ENCODE peak calls at places on chromosomes 1 and 21, in five cellular contexts. Z, D, R, A and T are unnamed samples.

GRCh38 chr21:24844672-24845071 is 762.6 kb downstream of the MRPL39 start:
- DNase-seq in Z (no peak), D (no peak), R (no peak), A (no peak), T (no peak)

GRCh38 chr1:14724234-14724633 is 125.7 kb downstream of the KAZN start:
- DNase-seq in Z (no peak), D (no peak), R (no peak), A (no peak), T (no peak)

GRCh38 chr21:32597205-32597604 is 11.9 kb upstream of the TCP10L start:
- DNase-seq in Z (no peak), D (peak), R (no peak), A (no peak), T (no peak)

GRCh38 chr1:23865543-23865930 is 2.6 kb downstream of the FUCA1 start:
- DNase-seq in Z (peak), D (no peak), R (no peak), A (peak), T (no peak)

GRCh38 chr1:71080178-71080781 is 555 bp downstream of the ZRANB2 start:
- DNase-seq in Z (no peak), D (no peak), R (no peak), A (peak), T (no peak)

GRCh38 chr1:236438614-236439013 is 44.5 kb downstream of the EDARADD start:
- DNase-seq in Z (no peak), D (no peak), R (no peak), A (no peak), T (no peak)

GRCh38 chr1:11645670-11646265 is 8.5 kb downstream of the FBXO2 start:
- DNase-seq in Z (peak), D (peak), R (peak), A (peak), T (no peak)

GRCh38 chr1:113223546-113223945 is 150.5 kb downstream of the LRIG2 start:
- DNase-seq in Z (peak), D (no peak), R (no peak), A (no peak), T (no peak)

GRCh38 chr1:183515002-183515689 is 42.8 kb downstream of the SMG7 start:
- DNase-seq in Z (no peak), D (peak), R (no peak), A (no peak), T (no peak)

GRCh38 chr1:175512637-175513412 is 230.6 kb downstream of the TNR start:
- DNase-seq in Z (no peak), D (no peak), R (no peak), A (no peak), T (peak)

GRCh38 chr1:21574464-21575151 is 65.4 kb downstream of the ALPL start:
- DNase-seq in Z (no peak), D (no peak), R (peak), A (no peak), T (no peak)

GRCh38 chr1:24930703-24931480 is 816 bp upstream of the RUNX3 start:
- DNase-seq in Z (no peak), D (no peak), R (no peak), A (peak), T (no peak)

GRCh38 chr1:93579891-93580290 is 101.7 kb downstream of the BCAR3 start:
- DNase-seq in Z (peak), D (no peak), R (peak), A (no peak), T (no peak)

GRCh38 chr1:46448109-46448911 is 41.3 kb upstream of the DMBX1 start:
- DNase-seq in Z (no peak), D (no peak), R (no peak), A (no peak), T (no peak)

GRCh38 chr1:183272390-183272801 is 86.3 kb downstream of the LAMC2 start:
- DNase-seq in Z (no peak), D (peak), R (no peak), A (no peak), T (no peak)

GRCh38 chr1:110254604-110255003 is 44.5 kb downstream of the KCNC4 start:
- DNase-seq in Z (no peak), D (no peak), R (no peak), A (no peak), T (no peak)

GRCh38 chr1:174768949-174769348 is 230.8 kb upstream of the CACYBP start:
- DNase-seq in Z (no peak), D (no peak), R (no peak), A (peak), T (no peak)

GRCh38 chr1:113035086-113035485 is 37.9 kb upstream of the LRIG2 start:
- DNase-seq in Z (no peak), D (no peak), R (no peak), A (no peak), T (no peak)

GRCh38 chr1:46456411-46456963 is 33.1 kb upstream of the DMBX1 start:
- DNase-seq in Z (no peak), D (no peak), R (no peak), A (no peak), T (no peak)

GRCh38 chr1:98181041-98181764 is 260.4 kb upstream of the DPYD start:
- DNase-seq in Z (no peak), D (no peak), R (no peak), A (no peak), T (no peak)

GRCh38 chr1:47963568-47963973 is 33.6 kb downstream of the TRABD2B start:
- DNase-seq in Z (peak), D (no peak), R (no peak), A (no peak), T (peak)

GRCh38 chr1:70706381-70707173 is 295.5 kb downstream of the CTH start:
- DNase-seq in Z (peak), D (no peak), R (no peak), A (no peak), T (no peak)

GRCh38 chr1:218930000-218930399 is 243.7 kb upstream of the LYPLAL1 start:
- DNase-seq in Z (no peak), D (no peak), R (no peak), A (no peak), T (no peak)

GRCh38 chr1:81978945-81979344 is 178.2 kb downstream of the ADGRL2 start:
- DNase-seq in Z (no peak), D (no peak), R (no peak), A (no peak), T (no peak)

GRCh38 chr1:156524481-156524869 is 23.9 kb upstream of the MEF2D start:
- DNase-seq in Z (no peak), D (no peak), R (no peak), A (peak), T (no peak)

GRCh38 chr1:116821763-116822162 is 67.5 kb downstream of the CD2 start:
- DNase-seq in Z (no peak), D (no peak), R (no peak), A (no peak), T (no peak)

GRCh38 chr1:78274814-78275213 is 216.0 kb upstream of the PTGFR start:
- DNase-seq in Z (no peak), D (no peak), R (no peak), A (no peak), T (no peak)

GRCh38 chr1:245715970-245716369 is 561.2 kb downstream of the KIF26B start:
- DNase-seq in Z (no peak), D (no peak), R (no peak), A (no peak), T (no peak)

GRCh38 chr1:193799948-193800690 is 613.7 kb upstream of the B3GALT2 start:
- DNase-seq in Z (no peak), D (no peak), R (no peak), A (no peak), T (no peak)

GRCh38 chr1:17075470-17076255 is 21.8 kb upstream of the SDHB start:
- DNase-seq in Z (no peak), D (peak), R (no peak), A (peak), T (no peak)

GRCh38 chr21:42830456-42831455 is 48.6 kb downstream of the WDR4 start:
- DNase-seq in Z (no peak), D (no peak), R (no peak), A (no peak), T (peak)

GRCh38 chr1:16903054-16903453 is 7.3 kb downstream of the RNU1-2 start:
- DNase-seq in Z (no peak), D (no peak), R (no peak), A (peak), T (no peak)

GRCh38 chr1:65605621-65606020 is 185.2 kb downstream of the LEPR start:
- DNase-seq in Z (no peak), D (no peak), R (no peak), A (no peak), T (no peak)

GRCh38 chr1:32872189-32872898 is 1.6 kb upstream of the FNDC5 start:
- DNase-seq in Z (peak), D (peak), R (peak), A (peak), T (no peak)

GRCh38 chr1:96362623-96363022 is 359.0 kb upstream of the PTBP2 start:
- DNase-seq in Z (no peak), D (peak), R (no peak), A (no peak), T (no peak)

GRCh38 chr21:37868896-37869295 is 47.4 kb downstream of the KCNJ6 start:
- DNase-seq in Z (no peak), D (no peak), R (no peak), A (no peak), T (no peak)

GRCh38 chr1:160108888-160109662 is 6.5 kb upstream of the ATP1A2 start:
- DNase-seq in Z (no peak), D (peak), R (no peak), A (peak), T (no peak)

GRCh38 chr21:42021751-42022430 is 11.7 kb upstream of the ZBTB21 start:
- DNase-seq in Z (no peak), D (no peak), R (no peak), A (no peak), T (no peak)

GRCh38 chr1:170692866-170693575 is 29.1 kb downstream of the PRRX1 start:
- DNase-seq in Z (no peak), D (no peak), R (no peak), A (no peak), T (no peak)

GRCh38 chr1:59431566-59432294 is 134.8 kb downstream of the FGGY start:
- DNase-seq in Z (no peak), D (no peak), R (no peak), A (no peak), T (no peak)

GRCh38 chr1:101136739-101137138 is 100.1 kb upstream of the S1PR1 start:
- DNase-seq in Z (no peak), D (no peak), R (no peak), A (peak), T (no peak)
- TF ChIP-seq CTCF in Z (no peak), D (no peak), R (peak), A (no peak), T (no peak)

DNA sequence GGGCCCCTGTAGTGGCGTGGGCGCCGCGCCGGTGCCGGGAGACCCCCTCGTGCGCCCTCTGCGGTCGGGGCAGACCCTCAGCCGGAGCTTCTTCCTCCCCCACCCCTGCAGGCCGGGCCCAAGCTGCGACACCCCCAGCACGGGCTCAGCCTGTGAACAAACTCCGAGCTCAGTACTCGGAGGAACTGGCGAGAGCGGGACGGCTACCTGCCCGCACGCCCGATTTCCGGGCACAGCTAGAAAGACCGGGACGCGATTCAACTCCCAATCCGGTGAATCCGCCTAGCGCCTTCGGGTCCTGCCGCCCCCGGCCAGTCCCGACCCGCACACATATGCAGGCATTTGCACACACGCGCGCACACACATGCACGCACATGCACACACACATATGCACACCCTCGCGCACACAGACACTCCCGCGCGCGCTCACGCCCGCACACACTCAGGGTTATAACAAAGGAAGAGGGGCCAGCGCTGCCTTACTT is 580 bp upstream of the BLACAT1 start:
- DNase-seq in Z (no peak), D (no peak), R (no peak), A (no peak), T (no peak)
- H3K4me3 ChIP-seq in Z (no peak), D (peak), R (peak), A (no peak), T (peak)

DNA sequence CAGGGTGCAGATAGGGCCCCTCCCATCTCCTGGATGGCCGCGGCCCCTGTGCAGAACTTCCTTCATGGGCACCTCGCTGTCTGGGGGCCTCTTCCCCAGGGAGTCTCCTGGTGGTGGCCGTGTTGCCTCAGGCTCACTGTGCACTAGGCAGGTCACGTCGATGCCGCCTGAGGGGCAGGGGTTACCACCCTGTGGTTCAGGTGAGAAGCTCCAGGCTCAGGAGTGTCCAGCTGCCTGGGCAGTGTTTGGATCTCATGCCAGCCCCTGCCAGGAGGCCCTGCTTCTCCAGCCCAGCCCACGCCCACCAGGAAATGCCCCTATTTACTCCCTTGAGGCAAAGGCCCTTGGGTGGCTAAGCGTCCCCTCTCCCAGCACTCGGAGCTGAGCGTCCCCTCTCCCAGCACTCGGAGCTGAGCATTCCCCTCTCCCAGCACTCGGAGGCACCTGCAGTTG is 2.1 kb downstream of the ITGB2 start:
- DNase-seq in Z (no peak), D (no peak), R (peak), A (no peak), T (no peak)
- H3K27ac ChIP-seq in Z (no peak), D (peak), R (no peak), A (no peak), T (no peak)

DNA sequence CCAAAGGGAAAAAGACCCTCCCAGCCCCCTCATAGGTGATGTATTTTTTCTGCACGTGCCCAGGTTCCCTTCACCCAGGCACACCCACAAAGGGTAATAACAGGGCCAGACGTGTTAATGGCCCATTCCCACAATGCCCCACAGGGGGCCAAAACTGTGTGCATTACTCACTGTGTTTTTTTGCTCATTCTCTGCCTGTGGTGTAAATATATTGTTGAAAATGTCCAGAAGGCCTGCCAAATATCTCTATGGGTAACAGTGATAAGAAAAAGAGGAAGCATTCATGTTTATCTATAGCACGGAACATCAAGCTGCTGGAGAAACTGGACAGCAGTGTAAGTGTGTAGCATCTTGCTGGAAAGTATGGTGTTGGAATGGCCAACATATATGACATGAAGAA is 21.9 kb downstream of the RHEX start:
- DNase-seq in Z (no peak), D (no peak), R (no peak), A (no peak), T (no peak)
- TF ChIP-seq CTCF in Z (no peak), D (no peak), R (no peak), A (peak), T (no peak)